ENCODE peak calls at places on chromosomes 11 and 22, in six cellular contexts. Y, W, B, N, K and T are unnamed samples.

GRCh38 chr22:42364641-42365336 is 67.4 kb downstream of the NFAM1 start:
- DNase-seq in B (no peak), K (no peak), W (no peak), Y (no peak), N (no peak), T (no peak)

GRCh38 chr11:15288801-15289342 is 174.1 kb downstream of the INSC start:
- DNase-seq in N (no peak), W (no peak), Y (no peak), B (no peak), K (no peak), T (no peak)

GRCh38 chr22:22168190-22168940 is 76.2 kb upstream of the VPREB1 start:
- DNase-seq in N (peak; percentile 56), B (no peak), W (peak; percentile 11), K (peak; percentile 77), Y (peak; percentile 39), T (peak; percentile 25)

GRCh38 chr11:6214530-6214929 is 9.2 kb downstream of the C11orf42 start:
- DNase-seq in K (no peak), W (no peak), B (no peak), N (no peak), Y (no peak), T (no peak)

GRCh38 chr11:130423541-130424155 is 4.8 kb downstream of the ADAMTS8 start:
- DNase-seq in B (no peak), N (no peak), W (no peak), K (no peak), Y (no peak), T (no peak)

GRCh38 chr11:133906746-133907145 is 50.0 kb downstream of the IGSF9B start:
- DNase-seq in Y (no peak), N (no peak), W (no peak), K (no peak), B (no peak), T (no peak)

GRCh38 chr11:112195906-112196305 is 20.6 kb downstream of the BCO2 start:
- DNase-seq in Y (no peak), W (no peak), K (no peak), B (no peak), N (no peak), T (no peak)

GRCh38 chr11:75815345-75815983 is 454 bp downstream of the UVRAG start:
- DNase-seq in K (peak; percentile 72), B (peak; percentile 29), W (peak; percentile 58), N (no peak), Y (no peak), T (no peak)

GRCh38 chr11:60895687-60896086 is 10.7 kb downstream of the PRPF19 start:
- DNase-seq in K (no peak), B (no peak), Y (no peak), N (no peak), W (no peak), T (no peak)

GRCh38 chr22:22578702-22579424 is 19.8 kb upstream of the PRAME start:
- DNase-seq in Y (peak; percentile 36), N (no peak), B (no peak), K (no peak), W (no peak), T (no peak)